ENCODE peak calls at places on chromosomes 3 and 15, in nine cellular contexts. X is HTR-8/SVneo; O is HS-27A; P is H7; E is activated CD4-positive, CD25-positive, alpha-beta regulatory T cell; N is GM20000; I is fibroblast of lung; B is choroid plexus epithelial cell; T is A549. F is an unnamed sample.

GRCh38 chr3:171807129-171807675 is 3.1 kb downstream of the PLD1 start:
- DNase-seq in X (no peak), O (no peak), P (no peak), E (no peak), N (no peak), I (no peak), B (no peak), T (no peak), F (no peak)

GRCh38 chr15:23645379-23646164 is 2.1 kb downstream of the MAGEL2 start:
- DNase-seq in X (no peak), O (no peak), P (peak), E (no peak), N (no peak), I (no peak), B (no peak), T (no peak), F (peak)

GRCh38 chr15:101615986-101616848 is 36.0 kb downstream of the TM2D3 start:
- DNase-seq in X (no peak), O (peak), P (peak), E (no peak), N (no peak), I (peak), B (peak), T (peak), F (peak)

GRCh38 chr3:149771652-149772271 is 19.5 kb upstream of the COMMD2 start:
- DNase-seq in X (peak), O (no peak), P (peak), E (peak), N (peak), I (peak), B (peak), T (peak), F (peak)

GRCh38 chr3:172194702-172195392 is 155.5 kb downstream of the FNDC3B start:
- DNase-seq in X (no peak), O (no peak), P (peak), E (no peak), N (no peak), I (no peak), B (peak), T (peak), F (peak)

GRCh38 chr3:182739619-182740018 is 53.7 kb upstream of the ATP11B start:
- DNase-seq in X (peak), O (no peak), P (no peak), E (no peak), N (no peak), I (peak), B (peak), T (no peak), F (peak)

GRCh38 chr3:132432639-132433038 is 15.3 kb downstream of the DNAJC13 start:
- DNase-seq in X (peak), O (peak), P (no peak), E (no peak), N (no peak), I (peak), B (peak), T (peak), F (peak)

GRCh38 chr3:169804681-169805080 is 8.0 kb upstream of the LRRIQ4 start:
- DNase-seq in X (no peak), O (no peak), P (no peak), E (no peak), N (no peak), I (no peak), B (no peak), T (no peak), F (no peak)

GRCh38 chr15:68303560-68304436 is 26.3 kb downstream of the FEM1B start:
- DNase-seq in X (no peak), O (no peak), P (peak), E (no peak), N (no peak), I (no peak), B (no peak), T (no peak), F (peak)

GRCh38 chr3:189629803-189630455 is 1.3 kb upstream of the TP63 start:
- DNase-seq in X (no peak), O (no peak), P (no peak), E (no peak), N (no peak), I (peak), B (peak), T (no peak), F (peak)

GRCh38 chr15:60972866-60973265 is 256.2 kb downstream of the RORA start:
- DNase-seq in X (no peak), O (peak), P (no peak), E (no peak), N (no peak), I (peak), B (peak), T (no peak), F (no peak)

GRCh38 chr3:38573606-38574005 is 75.9 kb downstream of the SCN5A start:
- DNase-seq in X (no peak), O (no peak), P (no peak), E (no peak), N (no peak), I (no peak), B (no peak), T (no peak), F (no peak)

GRCh38 chr15:23877502-23878412 is 190.7 kb upstream of the NDN start:
- DNase-seq in X (no peak), O (no peak), P (peak), E (no peak), N (peak), I (peak), B (no peak), T (peak), F (peak)

GRCh38 chr3:141083831-141084624 is 32.9 kb downstream of the SPSB4 start:
- DNase-seq in X (peak), O (no peak), P (no peak), E (no peak), N (no peak), I (peak), B (no peak), T (no peak), F (peak)

GRCh38 chr15:61584410-61584809 is 355.3 kb upstream of the RORA start:
- DNase-seq in X (no peak), O (peak), P (no peak), E (no peak), N (no peak), I (peak), B (peak), T (no peak), F (no peak)

GRCh38 chr3:32297366-32297765 is 58.9 kb downstream of the CMTM8 start:
- DNase-seq in X (no peak), O (no peak), P (no peak), E (no peak), N (no peak), I (no peak), B (no peak), T (no peak), F (no peak)

GRCh38 chr3:33103480-33103879 is 6.5 kb upstream of the GLB1 start:
- DNase-seq in X (no peak), O (no peak), P (no peak), E (no peak), N (no peak), I (no peak), B (no peak), T (no peak), F (no peak)

F was measured in NCI-H69.